ENCODE peak calls at places on chromosomes 6 and 20, in four cellular contexts. T is CD4-positive, alpha-beta memory T cell; L is cardiac fibroblast; X is skeletal muscle cell. G is an unnamed sample.

GRCh38 chr20:32973077-32973717 is 31.0 kb downstream of the SUN5 start:
- DNase-seq in L (no peak), X (no peak), T (no peak), G (no peak)

GRCh38 chr20:49583669-49584417 is 15.9 kb upstream of the PTGIS start:
- DNase-seq in T (no peak), L (peak), X (no peak), G (peak)

GRCh38 chr20:44598413-44599290 is 16.3 kb downstream of the PKIG start:
- DNase-seq in T (no peak), L (peak), X (no peak), G (no peak)

GRCh38 chr6:121698617-121699016 is 263.2 kb downstream of the GJA1 start:
- DNase-seq in L (no peak), T (no peak), X (no peak), G (no peak)

GRCh38 chr6:125957845-125958244 is 1.3 kb downstream of the HINT3 start:
- DNase-seq in T (no peak), L (peak), X (no peak), G (no peak)

GRCh38 chr20:62685781-62686555 is 22.7 kb upstream of the NTSR1 start:
- DNase-seq in L (no peak), X (no peak), T (no peak), G (no peak)

GRCh38 chr6:111835807-111836206 is 37.4 kb downstream of the FYN start:
- DNase-seq in L (no peak), X (no peak), T (no peak), G (no peak)

GRCh38 chr20:34061695-34062094 is 50.3 kb downstream of the EIF2S2 start:
- DNase-seq in L (no peak), T (no peak), X (no peak), G (no peak)

G was measured in AG09309.